ENCODE peak calls at places on chromosomes 5 and 9, in four cellular contexts. T, W, V and Q are unnamed samples.

GRCh38 chr9:93093081-93093448 is 3.0 kb upstream of the CARD19 start:
- DNase-seq in T (peak), W (no peak), V (no peak), Q (peak)

GRCh38 chr5:69502375-69503143 is 10.0 kb downstream of the OCLN start:
- DNase-seq in T (no peak), W (no peak), V (no peak), Q (no peak)

GRCh38 chr9:123620258-123620657 is 264.3 kb downstream of the CRB2 start:
- DNase-seq in T (no peak), W (no peak), V (no peak), Q (no peak)

GRCh38 chr5:131990716-131991115 is 20.7 kb downstream of the ACSL6 start:
- DNase-seq in T (peak), W (no peak), V (no peak), Q (no peak)

GRCh38 chr5:124738751-124739559 is 7.5 kb downstream of the ZNF608 start:
- DNase-seq in T (no peak), W (no peak), V (no peak), Q (no peak)

GRCh38 chr5:6758201-6758600 is 45.0 kb downstream of the TENT4A start:
- DNase-seq in T (no peak), W (no peak), V (no peak), Q (no peak)

GRCh38 chr5:137344723-137345322 is 154.3 kb downstream of the SPOCK1 start:
- DNase-seq in T (peak), W (peak), V (no peak), Q (peak)

GRCh38 chr5:137148128-137148527 is 351.0 kb downstream of the SPOCK1 start:
- DNase-seq in T (no peak), W (no peak), V (no peak), Q (no peak)

GRCh38 chr5:19241690-19242089 is 746.3 kb downstream of the CDH18 start:
- DNase-seq in T (no peak), W (no peak), V (no peak), Q (no peak)

GRCh38 chr5:111072949-111073682 is 1.6 kb downstream of the TSLP start:
- DNase-seq in T (peak), W (peak), V (peak), Q (peak)

GRCh38 chr5:58016892-58017291 is 443.0 kb downstream of the PLK2 start:
- DNase-seq in T (no peak), W (no peak), V (no peak), Q (no peak)

GRCh38 chr5:96875805-96876291 is 452 bp upstream of the ERAP2 start:
- DNase-seq in T (no peak), W (no peak), V (no peak), Q (peak)

GRCh38 chr5:76401801-76402250 is 1.3 kb upstream of the IQGAP2 start:
- DNase-seq in T (no peak), W (peak), V (no peak), Q (peak)

GRCh38 chr9:113876806-113877236 is 712 bp downstream of the ZNF618 start:
- DNase-seq in T (no peak), W (no peak), V (no peak), Q (no peak)